ENCODE peak calls at places on chromosomes 11 and 22, in nine cellular contexts. C is activated T-cell treated with anti-CD3 and anti-CD28 coated beads for 1 hour, B is tibial nerve, Z is ELR, Q is HEK293T, F is PC-3, T is EL, Y is thoracic aorta, X is RPMI7951. U is an unnamed sample.

GRCh38 chr11:19874241-19874640 is 161.6 kb downstream of the NAV2 start:
- DNase-seq in Q (no peak), B (no peak), F (no peak), X (no peak), C (no peak), T (no peak), Y (no peak), Z (no peak), U (no peak)

GRCh38 chr22:48500481-48501230 is 1327.0 kb downstream of the BRD1 start:
- DNase-seq in T (peak), C (no peak), B (no peak), X (no peak), Q (no peak), Z (no peak), F (no peak), Y (no peak), U (no peak)

GRCh38 chr11:38680166-38680565 is 2082.1 kb upstream of the RAG2 start:
- DNase-seq in Z (peak), Q (no peak), X (no peak), C (no peak), T (peak), F (peak), Y (no peak), B (no peak), U (no peak)

GRCh38 chr11:1470681-1471611 is 15.6 kb downstream of the MOB2 start:
- DNase-seq in Q (no peak), Y (no peak), Z (no peak), X (no peak), T (no peak), F (no peak), B (no peak), C (no peak), U (no peak)

GRCh38 chr22:23240639-23241389 is 60.5 kb downstream of the BCR start:
- DNase-seq in Y (no peak), X (no peak), Z (peak), C (no peak), B (no peak), Q (peak), T (no peak), F (peak), U (peak)

GRCh38 chr11:67118801-67119576 is at the start of gene KDM2A:
- DNase-seq in B (peak), Q (peak), F (peak), Y (peak), C (peak), Z (peak), X (peak), T (peak), U (peak)

GRCh38 chr11:15580056-15580774 is 465.5 kb downstream of the INSC start:
- DNase-seq in Q (no peak), F (no peak), Z (no peak), B (no peak), X (no peak), T (no peak), Y (no peak), C (no peak), U (no peak)

GRCh38 chr11:4826425-4826824 is 5.3 kb downstream of the OR51F2 start:
- DNase-seq in C (no peak), Z (peak), T (no peak), B (no peak), Y (no peak), F (no peak), X (no peak), Q (no peak), U (no peak)

GRCh38 chr11:72239849-72240460 is 4.0 kb downstream of the PHOX2A start:
- DNase-seq in Q (no peak), T (no peak), Y (no peak), X (no peak), B (no peak), C (no peak), Z (peak), F (peak), U (peak)

GRCh38 chr22:44403930-44404329 is 91.2 kb upstream of the SHISAL1 start:
- DNase-seq in X (no peak), F (no peak), Z (no peak), C (no peak), Y (no peak), T (no peak), B (no peak), Q (no peak), U (peak)

GRCh38 chr11:60950933-60951610 is 904 bp downstream of the SLC15A3 start:
- DNase-seq in Y (no peak), Z (no peak), B (no peak), X (no peak), T (peak), C (no peak), Q (no peak), F (no peak), U (peak)

GRCh38 chr11:92211576-92212167 is 12.9 kb upstream of the FAT3 start:
- DNase-seq in F (peak), Y (no peak), C (no peak), X (no peak), Z (peak), T (peak), B (no peak), Q (peak), U (no peak)

GRCh38 chr22:22691716-22692701 is 47.6 kb downstream of the GGTLC2 start:
- DNase-seq in Q (no peak), C (no peak), Y (no peak), B (no peak), X (no peak), F (peak), Z (no peak), T (no peak), U (peak)

GRCh38 chr11:118088531-118088930 is 1.8 kb upstream of the SMIM35 start:
- DNase-seq in C (no peak), Z (no peak), X (no peak), B (no peak), T (no peak), Y (no peak), F (peak), Q (no peak), U (no peak)

GRCh38 chr11:84691830-84692229 is 935.3 kb downstream of the DLG2 start:
- DNase-seq in F (no peak), Y (no peak), Q (no peak), T (no peak), Z (no peak), B (no peak), X (no peak), C (no peak), U (no peak)

GRCh38 chr11:19829109-19829790 is 116.6 kb downstream of the NAV2 start:
- DNase-seq in X (no peak), Y (no peak), F (peak), Q (no peak), T (no peak), B (no peak), C (no peak), Z (no peak), U (no peak)

GRCh38 chr22:24181088-24181995 is at the start of gene SUSD2:
- DNase-seq in F (no peak), Z (no peak), B (no peak), T (peak), Y (no peak), C (no peak), Q (peak), X (peak), U (no peak)

GRCh38 chr11:75969626-75970308 is 154.8 kb downstream of the UVRAG start:
- DNase-seq in C (no peak), B (no peak), F (peak), X (peak), T (peak), Q (no peak), Y (no peak), Z (peak), U (no peak)

GRCh38 chr11:109859325-109859724 is 233.9 kb upstream of the ZC3H12C start:
- DNase-seq in C (no peak), T (peak), F (peak), X (peak), Y (no peak), Z (peak), Q (no peak), B (no peak), U (no peak)

GRCh38 chr22:40642316-40642715 is 5.8 kb upstream of the MRTFA start:
- DNase-seq in T (no peak), C (no peak), F (no peak), B (no peak), Z (no peak), Q (no peak), Y (no peak), X (no peak), U (peak)

GRCh38 chr11:77515483-77515882 is 41.6 kb upstream of the PAK1 start:
- DNase-seq in Y (no peak), B (no peak), F (peak), Z (no peak), T (no peak), C (no peak), Q (no peak), X (no peak), U (no peak)

GRCh38 chr11:26088391-26088790 is 243.5 kb upstream of the ANO3 start:
- DNase-seq in C (no peak), B (no peak), T (peak), Q (no peak), Z (peak), F (no peak), Y (no peak), X (no peak), U (no peak)